ENCODE peak calls at places on chromosome 4, in four cellular contexts. U, W, N and H are unnamed samples.

GRCh38 chr4:13539047-13539720 is 5.1 kb downstream of the NKX3-2 start:
- DNase-seq in U (no peak), W (no peak), N (no peak), H (peak; percentile 56)

GRCh38 chr4:118026806-118027205 is 7.5 kb upstream of the NDST3 start:
- DNase-seq in U (no peak), W (no peak), N (no peak), H (no peak)

GRCh38 chr4:64713256-64713840 is 304.1 kb upstream of the TECRL start:
- DNase-seq in U (peak; percentile 4), W (peak; percentile 67), N (no peak), H (no peak)

GRCh38 chr4:99815597-99816011 is 1.0 kb upstream of the DAPP1 start:
- DNase-seq in U (peak; percentile 20), W (no peak), N (peak; percentile 41), H (no peak)

GRCh38 chr4:113759696-113760093 is 1.8 kb downstream of the CAMK2D start:
- DNase-seq in U (peak; percentile 12), W (no peak), N (no peak), H (no peak)

GRCh38 chr4:148056879-148057278 is 325.0 kb downstream of the ARHGAP10 start:
- DNase-seq in U (peak; percentile 77), W (peak; percentile 81), N (peak; percentile 64), H (peak; percentile 25)

GRCh38 chr4:7434766-7435150 is at the start of gene PSAPL1:
- DNase-seq in U (peak; percentile 3), W (peak; percentile 79), N (peak; percentile 74), H (no peak)

GRCh38 chr4:112182604-112183003 is 37.4 kb downstream of the FAM241A start:
- DNase-seq in U (no peak), W (no peak), N (no peak), H (no peak)

GRCh38 chr4:75634951-75635350 is 4.6 kb upstream of the CDKL2 start:
- DNase-seq in U (peak; percentile 68), W (no peak), N (no peak), H (no peak)

GRCh38 chr4:164509951-164510350 is 244.0 kb upstream of the SMIM31 start:
- DNase-seq in U (no peak), W (no peak), N (no peak), H (no peak)

GRCh38 chr4:113823291-113823659 is 61.7 kb upstream of the CAMK2D start:
- DNase-seq in U (peak; percentile 43), W (no peak), N (no peak), H (no peak)

GRCh38 chr4:2825740-2826139 is 17.9 kb upstream of the ADD1 start:
- DNase-seq in U (no peak), W (no peak), N (no peak), H (no peak)

GRCh38 chr4:2096073-2096609 is 37.0 kb downstream of the NAT8L start:
- DNase-seq in U (no peak), W (peak; percentile 27), N (no peak), H (no peak)

GRCh38 chr4:31701256-31701655 is 981.1 kb downstream of the PCDH7 start:
- DNase-seq in U (no peak), W (no peak), N (no peak), H (no peak)

GRCh38 chr4:156977435-156978160 is 6.0 kb upstream of the PDGFC start:
- DNase-seq in U (peak; percentile 97), W (no peak), N (no peak), H (no peak)

GRCh38 chr4:153143527-153144348 is 60.5 kb upstream of the TRIM2 start:
- DNase-seq in U (peak; percentile 65), W (peak; percentile 94), N (no peak), H (no peak)

GRCh38 chr4:124953059-124953850 is 240.7 kb upstream of the ANKRD50 start:
- DNase-seq in U (peak; percentile 95), W (no peak), N (no peak), H (no peak)

GRCh38 chr4:103634236-103634635 is 85.5 kb downstream of the TACR3 start:
- DNase-seq in U (no peak), W (peak; percentile 14), N (no peak), H (no peak)

GRCh38 chr4:78938474-78938867 is 767 bp downstream of the PAQR3 start:
- DNase-seq in U (no peak), W (no peak), N (no peak), H (no peak)

GRCh38 chr4:183335369-183335940 is 13.2 kb upstream of the CLDN24 start:
- DNase-seq in U (peak; percentile 96), W (peak; percentile 19), N (no peak), H (no peak)

GRCh38 chr4:85776091-85776490 is 301.1 kb downstream of the ARHGAP24 start:
- DNase-seq in U (peak; percentile 45), W (no peak), N (no peak), H (no peak)

GRCh38 chr4:104879854-104880253 is 266.8 kb upstream of the TET2 start:
- DNase-seq in U (no peak), W (no peak), N (no peak), H (no peak)
- H3K56ac ChIP-seq in U (no peak overlapping the region), W (no peak overlapping the region), N (no peak overlapping the region), H (no peak overlapping the region)

GRCh38 chr4:167842487-167842886 is 249.8 kb upstream of the ANXA10 start:
- DNase-seq in U (no peak), W (no peak), N (no peak), H (no peak)
- H3K56ac ChIP-seq in U (no peak overlapping the region), W (no peak overlapping the region), N (no peak overlapping the region), H (no peak overlapping the region)

GRCh38 chr4:162149644-162150043 is 14.2 kb downstream of the FSTL5 start:
- DNase-seq in U (no peak), W (no peak), N (no peak), H (no peak)

GRCh38 chr4:162157241-162157640 is 6.6 kb downstream of the FSTL5 start:
- DNase-seq in U (no peak), W (no peak), N (no peak), H (no peak)

GRCh38 chr4:162154862-162155540 is 8.8 kb downstream of the FSTL5 start:
- DNase-seq in U (no peak), W (no peak), N (no peak), H (no peak)
- H3K56ac ChIP-seq in U (no peak overlapping the region), W (no peak overlapping the region), N (no peak overlapping the region), H (no peak overlapping the region)

DNA sequence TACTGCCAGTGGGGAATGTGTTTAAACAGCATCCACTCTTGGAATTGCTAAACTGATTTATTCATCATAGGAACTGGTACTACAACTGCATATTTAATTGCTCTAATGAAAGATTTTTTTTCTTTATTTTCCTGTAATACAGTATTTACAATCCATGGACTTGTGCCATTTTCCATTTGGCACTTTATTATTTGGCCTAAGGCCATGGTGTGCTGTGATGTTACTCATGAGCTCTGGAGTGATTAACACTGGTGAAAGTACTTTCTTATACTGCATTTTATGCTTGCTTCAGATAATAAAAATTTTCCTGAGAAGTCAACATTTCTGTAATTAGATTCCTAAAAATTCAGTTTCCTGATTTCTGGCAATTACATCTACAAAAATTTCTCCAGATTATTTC is 69.7 kb upstream of the NUDT6 start:
- DNase-seq in U (no peak), W (no peak), N (no peak), H (no peak)
- H3K56ac ChIP-seq in U (no peak overlapping the region), W (no peak overlapping the region), N (no peak overlapping the region), H (no peak overlapping the region)

GRCh38 chr4:15552557-15553362 is 83.1 kb downstream of the CC2D2A start:
- DNase-seq in U (no peak), W (no peak), N (no peak), H (no peak)
- H3K56ac ChIP-seq in U (no peak overlapping the region), W (no peak overlapping the region), N (no peak overlapping the region), H (no peak overlapping the region)

GRCh38 chr4:109729155-109729562 is 711 bp downstream of the PLA2G12A start:
- DNase-seq in U (peak; percentile 7), W (peak; percentile 43), N (no peak), H (no peak)
- H3K56ac ChIP-seq in U (no peak overlapping the region), W (peak overlapping the region; percentile 92), N (no peak overlapping the region), H (no peak overlapping the region)

DNA sequence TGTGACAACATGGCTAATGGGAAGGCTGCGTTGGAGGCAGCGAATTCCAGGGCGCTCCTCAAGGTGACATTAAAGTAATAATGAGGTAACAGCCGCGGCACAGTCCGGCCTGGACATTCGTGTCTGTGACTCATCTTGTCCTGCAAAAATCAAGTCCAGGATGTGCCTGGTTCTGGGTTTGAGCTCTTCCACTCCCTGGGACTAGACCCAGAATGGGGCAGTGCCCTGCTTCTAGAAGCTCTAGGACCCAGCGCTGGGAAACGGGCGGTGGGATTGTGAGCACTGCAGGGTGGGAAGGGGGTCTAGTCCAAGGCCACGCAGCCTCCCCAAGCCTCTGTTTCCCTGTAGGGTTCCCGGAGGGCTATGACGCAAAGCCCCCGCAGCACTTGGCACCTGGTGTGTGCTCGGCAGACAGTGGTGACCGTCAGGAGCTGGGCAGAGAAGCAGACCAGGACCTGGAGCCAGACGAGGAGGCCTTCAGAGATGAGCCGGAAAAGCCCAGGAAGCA is 34.9 kb downstream of the HMX1 start:
- DNase-seq in U (no peak), W (no peak), N (no peak), H (no peak)
- H3K56ac ChIP-seq in U (no peak overlapping the region), W (no peak overlapping the region), N (no peak overlapping the region), H (no peak overlapping the region)

DNA sequence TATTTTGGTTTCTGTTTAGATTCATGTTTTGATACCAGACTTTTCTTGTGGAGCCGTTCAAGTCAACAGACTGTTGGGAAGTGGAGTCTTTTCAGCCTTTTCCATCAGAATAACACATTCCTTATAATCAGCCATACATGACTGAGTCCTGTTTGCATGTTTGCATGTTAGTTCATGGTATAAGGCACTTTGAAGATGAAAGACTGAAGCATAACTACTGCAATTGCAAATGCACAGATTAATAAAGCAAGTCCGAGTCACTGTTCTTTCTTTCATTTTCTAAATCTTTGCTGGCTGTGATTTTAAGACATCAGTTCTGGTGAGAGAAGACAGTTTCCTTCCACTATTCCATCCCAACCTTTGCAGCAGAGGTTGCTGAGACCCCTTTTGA is 28.3 kb downstream of the RASL11B start:
- DNase-seq in U (no peak), W (no peak), N (no peak), H (no peak)
- H3K56ac ChIP-seq in U (no peak overlapping the region), W (no peak overlapping the region), N (no peak overlapping the region), H (no peak overlapping the region)